ENCODE peak calls at places on chromosomes 12 and 14, in four cellular contexts. A is BJ; V is stimulated activated CD4-positive, alpha-beta T cell treated with anti-CD3 and anti-CD28 coated beads, Interleukin-1b, Interleukin-23, amount 100 ng/mL, for 24 hours; L is A549. F is an unnamed sample.
A peak's percentile ranks its signal among the peaks of the same experiment; 100 is the strongest.

GRCh38 chr14:36227802-36228201 is 51.3 kb upstream of the PTCSC3 start:
- DNase-seq in A (no peak), V (no peak), L (no peak), F (no peak)

GRCh38 chr14:96741151-96741977 is 55.8 kb upstream of the VRK1 start:
- DNase-seq in A (no peak), V (peak; percentile 68), L (peak; percentile 39), F (peak; percentile 73)

GRCh38 chr14:93832665-93833064 is 44.4 kb upstream of the PRIMA1 start:
- DNase-seq in A (no peak), V (no peak), L (no peak), F (peak; percentile 86)

GRCh38 chr12:127723236-127723635 is 543.7 kb upstream of the TMEM132C start:
- DNase-seq in A (no peak), V (no peak), L (no peak), F (no peak)

GRCh38 chr12:4962539-4963486 is 53.1 kb downstream of the KCNA1 start:
- DNase-seq in A (no peak), V (no peak), L (no peak), F (no peak)

GRCh38 chr14:91177073-91177796 is 63.4 kb downstream of the DGLUCY start:
- DNase-seq in A (peak; percentile 18), V (peak; percentile 40), L (peak; percentile 63), F (peak; percentile 52)

GRCh38 chr14:25394356-25394755 is 344.4 kb upstream of the STXBP6 start:
- DNase-seq in A (no peak), V (no peak), L (no peak), F (no peak)

GRCh38 chr12:119512772-119513497 is 80.6 kb upstream of the TMEM233 start:
- DNase-seq in A (no peak), V (no peak), L (no peak), F (no peak)

GRCh38 chr14:90995785-90996184 is 64.7 kb downstream of the RPS6KA5 start:
- DNase-seq in A (no peak), V (no peak), L (no peak), F (no peak)

GRCh38 chr14:101491841-101492240 is 69.5 kb upstream of the DIO3 start:
- DNase-seq in A (no peak), V (no peak), L (no peak), F (no peak)

GRCh38 chr14:103898204-103898603 is 30.1 kb upstream of the TDRD9 start:
- DNase-seq in A (no peak), V (no peak), L (no peak), F (no peak)

GRCh38 chr12:100403446-100403845 is 46.6 kb downstream of the SLC17A8 start:
- DNase-seq in A (no peak), V (no peak), L (peak; percentile 54), F (no peak)

GRCh38 chr12:1863823-1864222 is 43.5 kb downstream of the LRTM2 start:
- DNase-seq in A (no peak), V (no peak), L (no peak), F (no peak)

GRCh38 chr14:45249847-45250575 is 3.0 kb downstream of the MIS18BP1 start:
- DNase-seq in A (peak; percentile 39), V (no peak), L (no peak), F (no peak)